ENCODE peak calls at places on chromosome 13, in eight cellular contexts. One of them, this sample, is unnamed.

GRCh38 chr13:42394361-42395065 is 122.6 kb downstream of the AKAP11 start:
- DNase-seq in kidney epithelial cell: no peak
- DNase-seq in caudate nucleus: no peak
- DNase-seq in activated T-cell treated with anti-CD3 and anti-CD28 coated beads for 1 hour: no peak
- DNase-seq in stimulated activated CD4-positive, alpha-beta T cell treated with anti-CD3 and anti-CD28 coated beads, Interleukin-12 subunit alpha, Interleukin-12 subunit beta, amount 100 ng/mL, for 4 hours: no peak
- DNase-seq in stimulated activated CD8-positive, alpha-beta memory T cell treated with anti-CD3 and anti-CD28 coated beads, Interleukin-4, amount 100 ng/mL, for 4 hours: no peak
- DNase-seq in GM19239: no peak
- DNase-seq in Right ventricle myocardium inferior: no peak
- DNase-seq in this sample: no peak

GRCh38 chr13:51246411-51247298 is 24.5 kb downstream of the FAM124A start:
- DNase-seq in GM19239: no peak
- DNase-seq in kidney epithelial cell: peak
- DNase-seq in stimulated activated CD4-positive, alpha-beta T cell treated with anti-CD3 and anti-CD28 coated beads, Interleukin-12 subunit alpha, Interleukin-12 subunit beta, amount 100 ng/mL, for 4 hours: no peak
- DNase-seq in caudate nucleus: peak
- DNase-seq in Right ventricle myocardium inferior: peak
- DNase-seq in stimulated activated CD8-positive, alpha-beta memory T cell treated with anti-CD3 and anti-CD28 coated beads, Interleukin-4, amount 100 ng/mL, for 4 hours: no peak
- DNase-seq in activated T-cell treated with anti-CD3 and anti-CD28 coated beads for 1 hour: no peak
- DNase-seq in this sample: no peak

GRCh38 chr13:114108141-114108761 is 24.2 kb downstream of the RASA3 start:
- DNase-seq in GM19239: no peak
- DNase-seq in activated T-cell treated with anti-CD3 and anti-CD28 coated beads for 1 hour: no peak
- DNase-seq in caudate nucleus: no peak
- DNase-seq in stimulated activated CD4-positive, alpha-beta T cell treated with anti-CD3 and anti-CD28 coated beads, Interleukin-12 subunit alpha, Interleukin-12 subunit beta, amount 100 ng/mL, for 4 hours: no peak
- DNase-seq in stimulated activated CD8-positive, alpha-beta memory T cell treated with anti-CD3 and anti-CD28 coated beads, Interleukin-4, amount 100 ng/mL, for 4 hours: no peak
- DNase-seq in kidney epithelial cell: no peak
- DNase-seq in Right ventricle myocardium inferior: peak
- DNase-seq in this sample: no peak

GRCh38 chr13:101346942-101347728 is 69.2 kb downstream of the NALCN start:
- DNase-seq in GM19239: no peak
- DNase-seq in caudate nucleus: no peak
- DNase-seq in stimulated activated CD8-positive, alpha-beta memory T cell treated with anti-CD3 and anti-CD28 coated beads, Interleukin-4, amount 100 ng/mL, for 4 hours: no peak
- DNase-seq in activated T-cell treated with anti-CD3 and anti-CD28 coated beads for 1 hour: no peak
- DNase-seq in kidney epithelial cell: no peak
- DNase-seq in Right ventricle myocardium inferior: no peak
- DNase-seq in stimulated activated CD4-positive, alpha-beta T cell treated with anti-CD3 and anti-CD28 coated beads, Interleukin-12 subunit alpha, Interleukin-12 subunit beta, amount 100 ng/mL, for 4 hours: no peak
- DNase-seq in this sample: no peak

GRCh38 chr13:100363351-100363750 is 225.2 kb downstream of the GGACT start:
- DNase-seq in stimulated activated CD8-positive, alpha-beta memory T cell treated with anti-CD3 and anti-CD28 coated beads, Interleukin-4, amount 100 ng/mL, for 4 hours: no peak
- DNase-seq in caudate nucleus: no peak
- DNase-seq in kidney epithelial cell: no peak
- DNase-seq in activated T-cell treated with anti-CD3 and anti-CD28 coated beads for 1 hour: no peak
- DNase-seq in stimulated activated CD4-positive, alpha-beta T cell treated with anti-CD3 and anti-CD28 coated beads, Interleukin-12 subunit alpha, Interleukin-12 subunit beta, amount 100 ng/mL, for 4 hours: no peak
- DNase-seq in Right ventricle myocardium inferior: no peak
- DNase-seq in GM19239: no peak
- DNase-seq in this sample: no peak

GRCh38 chr13:32988588-32989256 is 27.5 kb upstream of the KL start:
- DNase-seq in GM19239: no peak
- DNase-seq in stimulated activated CD4-positive, alpha-beta T cell treated with anti-CD3 and anti-CD28 coated beads, Interleukin-12 subunit alpha, Interleukin-12 subunit beta, amount 100 ng/mL, for 4 hours: no peak
- DNase-seq in Right ventricle myocardium inferior: no peak
- DNase-seq in activated T-cell treated with anti-CD3 and anti-CD28 coated beads for 1 hour: no peak
- DNase-seq in caudate nucleus: no peak
- DNase-seq in kidney epithelial cell: no peak
- DNase-seq in stimulated activated CD8-positive, alpha-beta memory T cell treated with anti-CD3 and anti-CD28 coated beads, Interleukin-4, amount 100 ng/mL, for 4 hours: no peak
- DNase-seq in this sample: no peak

GRCh38 chr13:42384265-42384664 is 112.3 kb downstream of the AKAP11 start:
- DNase-seq in activated T-cell treated with anti-CD3 and anti-CD28 coated beads for 1 hour: no peak
- DNase-seq in Right ventricle myocardium inferior: no peak
- DNase-seq in GM19239: no peak
- DNase-seq in stimulated activated CD4-positive, alpha-beta T cell treated with anti-CD3 and anti-CD28 coated beads, Interleukin-12 subunit alpha, Interleukin-12 subunit beta, amount 100 ng/mL, for 4 hours: no peak
- DNase-seq in stimulated activated CD8-positive, alpha-beta memory T cell treated with anti-CD3 and anti-CD28 coated beads, Interleukin-4, amount 100 ng/mL, for 4 hours: no peak
- DNase-seq in kidney epithelial cell: no peak
- DNase-seq in caudate nucleus: no peak
- DNase-seq in this sample: no peak

GRCh38 chr13:95536629-95537241 is 15.8 kb upstream of the CLDN10 start:
- DNase-seq in GM19239: no peak
- DNase-seq in caudate nucleus: no peak
- DNase-seq in stimulated activated CD8-positive, alpha-beta memory T cell treated with anti-CD3 and anti-CD28 coated beads, Interleukin-4, amount 100 ng/mL, for 4 hours: no peak
- DNase-seq in stimulated activated CD4-positive, alpha-beta T cell treated with anti-CD3 and anti-CD28 coated beads, Interleukin-12 subunit alpha, Interleukin-12 subunit beta, amount 100 ng/mL, for 4 hours: no peak
- DNase-seq in activated T-cell treated with anti-CD3 and anti-CD28 coated beads for 1 hour: no peak
- DNase-seq in kidney epithelial cell: no peak
- DNase-seq in Right ventricle myocardium inferior: no peak
- DNase-seq in this sample: no peak

GRCh38 chr13:76632388-76633044 is 253.7 kb downstream of the KCTD12 start:
- DNase-seq in activated T-cell treated with anti-CD3 and anti-CD28 coated beads for 1 hour: no peak
- DNase-seq in kidney epithelial cell: no peak
- DNase-seq in GM19239: no peak
- DNase-seq in Right ventricle myocardium inferior: no peak
- DNase-seq in stimulated activated CD4-positive, alpha-beta T cell treated with anti-CD3 and anti-CD28 coated beads, Interleukin-12 subunit alpha, Interleukin-12 subunit beta, amount 100 ng/mL, for 4 hours: no peak
- DNase-seq in caudate nucleus: no peak
- DNase-seq in stimulated activated CD8-positive, alpha-beta memory T cell treated with anti-CD3 and anti-CD28 coated beads, Interleukin-4, amount 100 ng/mL, for 4 hours: no peak
- DNase-seq in this sample: no peak

GRCh38 chr13:73060251-73061160 is 1.7 kb downstream of the KLF5 start:
- DNase-seq in caudate nucleus: no peak
- DNase-seq in stimulated activated CD4-positive, alpha-beta T cell treated with anti-CD3 and anti-CD28 coated beads, Interleukin-12 subunit alpha, Interleukin-12 subunit beta, amount 100 ng/mL, for 4 hours: no peak
- DNase-seq in kidney epithelial cell: no peak
- DNase-seq in GM19239: no peak
- DNase-seq in Right ventricle myocardium inferior: no peak
- DNase-seq in activated T-cell treated with anti-CD3 and anti-CD28 coated beads for 1 hour: no peak
- DNase-seq in stimulated activated CD8-positive, alpha-beta memory T cell treated with anti-CD3 and anti-CD28 coated beads, Interleukin-4, amount 100 ng/mL, for 4 hours: no peak
- DNase-seq in this sample: no peak

GRCh38 chr13:48942131-48942530 is 33.6 kb upstream of the FNDC3A start:
- DNase-seq in Right ventricle myocardium inferior: no peak
- DNase-seq in kidney epithelial cell: no peak
- DNase-seq in caudate nucleus: no peak
- DNase-seq in stimulated activated CD8-positive, alpha-beta memory T cell treated with anti-CD3 and anti-CD28 coated beads, Interleukin-4, amount 100 ng/mL, for 4 hours: no peak
- DNase-seq in GM19239: no peak
- DNase-seq in activated T-cell treated with anti-CD3 and anti-CD28 coated beads for 1 hour: no peak
- DNase-seq in stimulated activated CD4-positive, alpha-beta T cell treated with anti-CD3 and anti-CD28 coated beads, Interleukin-12 subunit alpha, Interleukin-12 subunit beta, amount 100 ng/mL, for 4 hours: no peak
- DNase-seq in this sample: no peak

GRCh38 chr13:46542833-46543232 is 10.1 kb upstream of the LRCH1 start:
- DNase-seq in caudate nucleus: no peak
- DNase-seq in kidney epithelial cell: no peak
- DNase-seq in Right ventricle myocardium inferior: no peak
- DNase-seq in stimulated activated CD8-positive, alpha-beta memory T cell treated with anti-CD3 and anti-CD28 coated beads, Interleukin-4, amount 100 ng/mL, for 4 hours: no peak
- DNase-seq in activated T-cell treated with anti-CD3 and anti-CD28 coated beads for 1 hour: no peak
- DNase-seq in stimulated activated CD4-positive, alpha-beta T cell treated with anti-CD3 and anti-CD28 coated beads, Interleukin-12 subunit alpha, Interleukin-12 subunit beta, amount 100 ng/mL, for 4 hours: no peak
- DNase-seq in GM19239: no peak
- DNase-seq in this sample: no peak

GRCh38 chr13:106612688-106613087 is 44.8 kb upstream of the ARGLU1 start:
- DNase-seq in activated T-cell treated with anti-CD3 and anti-CD28 coated beads for 1 hour: no peak
- DNase-seq in caudate nucleus: no peak
- DNase-seq in GM19239: no peak
- DNase-seq in kidney epithelial cell: no peak
- DNase-seq in stimulated activated CD4-positive, alpha-beta T cell treated with anti-CD3 and anti-CD28 coated beads, Interleukin-12 subunit alpha, Interleukin-12 subunit beta, amount 100 ng/mL, for 4 hours: no peak
- DNase-seq in Right ventricle myocardium inferior: no peak
- DNase-seq in stimulated activated CD8-positive, alpha-beta memory T cell treated with anti-CD3 and anti-CD28 coated beads, Interleukin-4, amount 100 ng/mL, for 4 hours: no peak
- DNase-seq in this sample: peak

GRCh38 chr13:75101997-75102720 is 379.8 kb downstream of the TBC1D4 start:
- DNase-seq in Right ventricle myocardium inferior: no peak
- DNase-seq in stimulated activated CD8-positive, alpha-beta memory T cell treated with anti-CD3 and anti-CD28 coated beads, Interleukin-4, amount 100 ng/mL, for 4 hours: no peak
- DNase-seq in caudate nucleus: no peak
- DNase-seq in GM19239: no peak
- DNase-seq in stimulated activated CD4-positive, alpha-beta T cell treated with anti-CD3 and anti-CD28 coated beads, Interleukin-12 subunit alpha, Interleukin-12 subunit beta, amount 100 ng/mL, for 4 hours: no peak
- DNase-seq in activated T-cell treated with anti-CD3 and anti-CD28 coated beads for 1 hour: no peak
- DNase-seq in kidney epithelial cell: no peak
- DNase-seq in this sample: no peak

GRCh38 chr13:78194904-78195639 is 276.4 kb upstream of the EDNRB start:
- DNase-seq in kidney epithelial cell: peak
- DNase-seq in activated T-cell treated with anti-CD3 and anti-CD28 coated beads for 1 hour: no peak
- DNase-seq in caudate nucleus: no peak
- DNase-seq in stimulated activated CD4-positive, alpha-beta T cell treated with anti-CD3 and anti-CD28 coated beads, Interleukin-12 subunit alpha, Interleukin-12 subunit beta, amount 100 ng/mL, for 4 hours: no peak
- DNase-seq in GM19239: no peak
- DNase-seq in Right ventricle myocardium inferior: no peak
- DNase-seq in stimulated activated CD8-positive, alpha-beta memory T cell treated with anti-CD3 and anti-CD28 coated beads, Interleukin-4, amount 100 ng/mL, for 4 hours: no peak
- DNase-seq in this sample: no peak

GRCh38 chr13:99031725-99032298 is 53.9 kb upstream of the DOCK9 start:
- DNase-seq in kidney epithelial cell: no peak
- DNase-seq in Right ventricle myocardium inferior: no peak
- DNase-seq in activated T-cell treated with anti-CD3 and anti-CD28 coated beads for 1 hour: no peak
- DNase-seq in GM19239: no peak
- DNase-seq in stimulated activated CD8-positive, alpha-beta memory T cell treated with anti-CD3 and anti-CD28 coated beads, Interleukin-4, amount 100 ng/mL, for 4 hours: no peak
- DNase-seq in caudate nucleus: no peak
- DNase-seq in stimulated activated CD4-positive, alpha-beta T cell treated with anti-CD3 and anti-CD28 coated beads, Interleukin-12 subunit alpha, Interleukin-12 subunit beta, amount 100 ng/mL, for 4 hours: no peak
- DNase-seq in this sample: peak

GRCh38 chr13:114043421-114044053 is 69.7 kb upstream of the C13orf46 start:
- DNase-seq in Right ventricle myocardium inferior: peak
- DNase-seq in caudate nucleus: no peak
- DNase-seq in stimulated activated CD4-positive, alpha-beta T cell treated with anti-CD3 and anti-CD28 coated beads, Interleukin-12 subunit alpha, Interleukin-12 subunit beta, amount 100 ng/mL, for 4 hours: no peak
- DNase-seq in kidney epithelial cell: no peak
- DNase-seq in GM19239: no peak
- DNase-seq in stimulated activated CD8-positive, alpha-beta memory T cell treated with anti-CD3 and anti-CD28 coated beads, Interleukin-4, amount 100 ng/mL, for 4 hours: no peak
- DNase-seq in activated T-cell treated with anti-CD3 and anti-CD28 coated beads for 1 hour: no peak
- DNase-seq in this sample: no peak

GRCh38 chr13:99962242-99962641 is 9.3 kb downstream of the ZIC5 start:
- DNase-seq in caudate nucleus: no peak
- DNase-seq in GM19239: no peak
- DNase-seq in Right ventricle myocardium inferior: no peak
- DNase-seq in activated T-cell treated with anti-CD3 and anti-CD28 coated beads for 1 hour: no peak
- DNase-seq in stimulated activated CD4-positive, alpha-beta T cell treated with anti-CD3 and anti-CD28 coated beads, Interleukin-12 subunit alpha, Interleukin-12 subunit beta, amount 100 ng/mL, for 4 hours: no peak
- DNase-seq in kidney epithelial cell: no peak
- DNase-seq in stimulated activated CD8-positive, alpha-beta memory T cell treated with anti-CD3 and anti-CD28 coated beads, Interleukin-4, amount 100 ng/mL, for 4 hours: no peak
- DNase-seq in this sample: no peak

GRCh38 chr13:25503856-25504255 is 132.1 kb downstream of the ATP8A2 start:
- DNase-seq in GM19239: no peak
- DNase-seq in stimulated activated CD4-positive, alpha-beta T cell treated with anti-CD3 and anti-CD28 coated beads, Interleukin-12 subunit alpha, Interleukin-12 subunit beta, amount 100 ng/mL, for 4 hours: no peak
- DNase-seq in kidney epithelial cell: no peak
- DNase-seq in Right ventricle myocardium inferior: no peak
- DNase-seq in stimulated activated CD8-positive, alpha-beta memory T cell treated with anti-CD3 and anti-CD28 coated beads, Interleukin-4, amount 100 ng/mL, for 4 hours: no peak
- DNase-seq in activated T-cell treated with anti-CD3 and anti-CD28 coated beads for 1 hour: no peak
- DNase-seq in caudate nucleus: no peak
- DNase-seq in this sample: peak

GRCh38 chr13:112596220-112596619 is 8.3 kb upstream of the TUBGCP3 start:
- DNase-seq in GM19239: no peak
- DNase-seq in stimulated activated CD8-positive, alpha-beta memory T cell treated with anti-CD3 and anti-CD28 coated beads, Interleukin-4, amount 100 ng/mL, for 4 hours: no peak
- DNase-seq in kidney epithelial cell: no peak
- DNase-seq in stimulated activated CD4-positive, alpha-beta T cell treated with anti-CD3 and anti-CD28 coated beads, Interleukin-12 subunit alpha, Interleukin-12 subunit beta, amount 100 ng/mL, for 4 hours: no peak
- DNase-seq in Right ventricle myocardium inferior: no peak
- DNase-seq in activated T-cell treated with anti-CD3 and anti-CD28 coated beads for 1 hour: no peak
- DNase-seq in caudate nucleus: no peak
- DNase-seq in this sample: no peak

GRCh38 chr13:75365724-75366173 is 116.2 kb downstream of the TBC1D4 start:
- DNase-seq in GM19239: peak
- DNase-seq in Right ventricle myocardium inferior: no peak
- DNase-seq in stimulated activated CD4-positive, alpha-beta T cell treated with anti-CD3 and anti-CD28 coated beads, Interleukin-12 subunit alpha, Interleukin-12 subunit beta, amount 100 ng/mL, for 4 hours: no peak
- DNase-seq in caudate nucleus: no peak
- DNase-seq in activated T-cell treated with anti-CD3 and anti-CD28 coated beads for 1 hour: no peak
- DNase-seq in stimulated activated CD8-positive, alpha-beta memory T cell treated with anti-CD3 and anti-CD28 coated beads, Interleukin-4, amount 100 ng/mL, for 4 hours: no peak
- DNase-seq in kidney epithelial cell: peak
- DNase-seq in this sample: no peak

This sample was measured in lung.